ENCODE peak calls at places on chromosomes 13 and 19, in eight cellular contexts. Z is stomach; K is A549; T is CD4-positive, alpha-beta T cell; W is right atrium auricular region; Y is brain microvascular endothelial cell; D is spleen; X is heart right ventricle. Q is an unnamed sample.

GRCh38 chr19:37362733-37363132 is 8.2 kb upstream of the ZNF527 start:
- DNase-seq in K (peak; percentile 62), Z (no peak), X (no peak), W (no peak), D (no peak), Y (no peak), T (no peak), Q (no peak)

GRCh38 chr13:43846496-43846895 is 33.0 kb downstream of the CCDC122 start:
- DNase-seq in Y (no peak), K (no peak), X (no peak), D (no peak), W (no peak), Z (no peak), T (no peak), Q (no peak)

GRCh38 chr13:112744306-112745021 is 54.6 kb downstream of the ATP11A start:
- DNase-seq in Z (no peak), K (no peak), T (no peak), X (no peak), D (peak; percentile 63), W (no peak), Y (no peak), Q (no peak)

GRCh38 chr13:103287659-103288058 is 221.4 kb upstream of the SLC10A2 start:
- DNase-seq in Z (no peak), K (no peak), T (no peak), X (no peak), W (no peak), D (no peak), Y (no peak), Q (no peak)

GRCh38 chr19:14472202-14472961 is 2.8 kb downstream of the PTGER1 start:
- DNase-seq in T (peak; percentile 91), Y (no peak), K (peak; percentile 50), X (peak; percentile 67), Z (peak; percentile 70), D (peak; percentile 94), W (no peak), Q (peak; percentile 77)

GRCh38 chr13:105135852-105136251 is 1399.6 kb downstream of the EFNB2 start:
- DNase-seq in X (no peak), K (no peak), T (no peak), D (no peak), W (no peak), Y (no peak), Z (no peak), Q (no peak)

GRCh38 chr13:61294467-61295186 is 121.0 kb downstream of the PCDH20 start:
- DNase-seq in Y (no peak), X (no peak), D (no peak), W (no peak), Z (no peak), T (no peak), K (no peak), Q (no peak)

GRCh38 chr19:46728693-46729339 is 11.9 kb upstream of the PRKD2 start:
- DNase-seq in W (peak; percentile 71), T (peak; percentile 89), D (peak; percentile 97), X (peak; percentile 77), K (peak; percentile 72), Z (peak; percentile 82), Y (peak; percentile 43), Q (peak; percentile 83)

GRCh38 chr13:76245216-76245615 is 609.1 kb downstream of the LMO7 start:
- DNase-seq in Z (no peak), D (no peak), W (no peak), T (no peak), Y (no peak), X (no peak), K (no peak), Q (no peak)

GRCh38 chr13:31476266-31476665 is 263.1 kb upstream of the RXFP2 start:
- DNase-seq in W (no peak), K (no peak), Y (peak; percentile 98), Z (no peak), X (no peak), D (no peak), T (no peak), Q (no peak)

GRCh38 chr19:35211545-35212230 is 16.9 kb downstream of the FAM187B start:
- DNase-seq in Z (peak; percentile 51), T (peak; percentile 77), D (peak; percentile 93), Y (no peak), W (peak; percentile 78), X (peak; percentile 50), K (no peak), Q (peak; percentile 83)

GRCh38 chr19:35216026-35216832 is 12.3 kb downstream of the FAM187B start:
- DNase-seq in Y (no peak), W (no peak), X (no peak), T (no peak), K (no peak), Z (no peak), D (peak; percentile 59), Q (no peak)

GRCh38 chr19:35212241-35212640 is 16.3 kb downstream of the FAM187B start:
- DNase-seq in D (peak; percentile 57), K (no peak), Z (no peak), Y (no peak), T (no peak), X (no peak), W (no peak), Q (no peak)

GRCh38 chr19:35214766-35215422 is 13.6 kb downstream of the FAM187B start:
- DNase-seq in Z (no peak), D (no peak), K (no peak), W (no peak), X (no peak), T (no peak), Y (no peak), Q (no peak)

GRCh38 chr19:35213678-35214632 is 14.6 kb downstream of the FAM187B start:
- DNase-seq in Z (peak; percentile 80), K (peak; percentile 85), D (peak; percentile 90), T (peak; percentile 68), Y (peak; percentile 77), W (peak; percentile 84), X (peak; percentile 93), Q (peak; percentile 92)
- H3K27ac ChIP-seq in Z (peak overlapping the region; percentile 85), K (no peak overlapping the region), D (peak overlapping the region; percentile 84), T (peak overlapping the region; percentile 95), Y (no peak overlapping the region), W (peak overlapping the region; percentile 55), X (peak overlapping the region; percentile 70), Q (peak overlapping the region; percentile 88)

GRCh38 chr13:114203536-114203935 is 24.5 kb downstream of the CFAP97D2 start:
- DNase-seq in T (peak; percentile 47), Z (no peak), X (no peak), D (no peak), Y (no peak), W (no peak), K (no peak), Q (no peak)

GRCh38 chr13:114200673-114201005 is 21.6 kb downstream of the CFAP97D2 start:
- DNase-seq in D (no peak), W (no peak), K (no peak), X (no peak), Y (no peak), Z (no peak), T (no peak), Q (no peak)

GRCh38 chr13:114198556-114198955 is 19.5 kb downstream of the CFAP97D2 start:
- DNase-seq in W (no peak), Z (no peak), T (no peak), D (no peak), X (no peak), K (no peak), Y (no peak), Q (no peak)

GRCh38 chr13:114202581-114202980 is 23.5 kb downstream of the CFAP97D2 start:
- DNase-seq in T (no peak), K (no peak), Y (no peak), Z (no peak), D (no peak), X (no peak), W (no peak), Q (no peak)

DNA sequence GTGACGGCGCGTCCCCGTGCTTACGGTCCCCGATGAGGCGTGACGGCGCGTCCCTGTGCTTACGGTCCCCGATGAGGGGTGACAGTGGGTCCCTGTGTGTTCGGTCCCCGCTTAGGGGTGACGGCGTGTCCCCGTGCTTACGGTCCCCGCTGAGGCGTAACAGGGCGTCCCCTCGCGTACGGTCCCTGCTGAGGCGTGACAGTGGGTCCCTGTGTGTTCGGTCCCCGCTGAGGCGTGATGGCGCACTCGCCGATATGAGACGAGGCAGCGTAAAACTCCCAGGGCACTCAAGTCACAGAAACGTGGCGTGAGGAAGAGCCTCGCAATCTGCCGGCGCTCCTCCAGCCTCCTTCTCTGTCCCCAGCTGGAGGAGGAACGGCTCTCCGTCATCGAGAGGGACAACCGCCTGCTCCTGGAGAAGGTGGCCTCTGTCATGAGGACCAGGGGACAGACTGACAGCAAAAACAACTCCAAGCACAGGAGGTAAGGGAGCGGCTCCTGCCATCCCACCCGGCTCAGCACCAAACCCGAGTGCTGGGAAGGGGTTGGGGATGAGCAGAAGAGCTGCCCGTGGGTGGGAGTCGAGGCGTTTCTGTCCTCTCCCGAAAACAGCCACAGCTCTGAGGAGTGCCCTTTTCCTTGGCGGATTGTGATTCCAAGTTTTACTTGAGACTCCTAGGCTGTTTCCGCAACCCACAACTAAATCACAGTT is 21.1 kb downstream of the CFAP97D2 start:
- DNase-seq in T (no peak), W (no peak), X (no peak), D (no peak), Y (no peak), Z (no peak), K (no peak), Q (no peak)
- H3K27ac ChIP-seq in T (no peak overlapping the region), W (no peak overlapping the region), X (no peak overlapping the region), D (no peak overlapping the region), Y (no peak overlapping the region), Z (no peak overlapping the region), K (no peak overlapping the region), Q (no peak overlapping the region)

GRCh38 chr13:101977475-101977874 is 424.4 kb downstream of the FGF14 start:
- DNase-seq in Z (no peak), T (no peak), Y (no peak), K (no peak), D (no peak), X (no peak), W (no peak), Q (no peak)
- H3K27ac ChIP-seq in Z (no peak overlapping the region), T (no peak overlapping the region), Y (no peak overlapping the region), K (no peak overlapping the region), D (no peak overlapping the region), X (no peak overlapping the region), W (peak overlapping the region; percentile 62), Q (no peak overlapping the region)

GRCh38 chr19:39365531-39365930 is 23.3 kb downstream of the SAMD4B start:
- DNase-seq in T (no peak), K (no peak), W (no peak), Y (no peak), Z (no peak), X (no peak), D (no peak), Q (no peak)
- H3K27ac ChIP-seq in T (no peak overlapping the region), K (no peak overlapping the region), W (no peak overlapping the region), Y (no peak overlapping the region), Z (peak overlapping the region; percentile 4), X (no peak overlapping the region), D (no peak overlapping the region), Q (no peak overlapping the region)